ENCODE peak calls at places on chromosome 11, in seven cellular contexts. F is GM23248, L is GM23338, E is MM.1S, N is PC-3, O is HCT116, R is hepatocyte. K is an unnamed sample.

GRCh38 chr11:117984471-117984870 is 1.7 kb upstream of the IL10RA start:
- DNase-seq in F (no peak), N (no peak), L (no peak), E (no peak), R (no peak), O (no peak), K (no peak)

GRCh38 chr11:128503231-128503991 is 83.9 kb downstream of the ETS1 start:
- DNase-seq in L (no peak), R (peak; percentile 44), N (no peak), O (no peak), E (no peak), F (peak; percentile 96), K (no peak)

GRCh38 chr11:90845126-90845525 is 622.3 kb upstream of the CHORDC1 start:
- DNase-seq in N (peak; percentile 36), R (no peak), L (no peak), F (no peak), E (no peak), O (no peak), K (no peak)

GRCh38 chr11:75839851-75840250 is 24.8 kb downstream of the UVRAG start:
- DNase-seq in R (no peak), F (peak; percentile 44), O (no peak), E (no peak), N (no peak), L (no peak), K (no peak)

GRCh38 chr11:96318399-96318798 is 24.6 kb downstream of the MAML2 start:
- DNase-seq in N (no peak), L (no peak), O (no peak), F (no peak), E (no peak), R (no peak), K (no peak)

GRCh38 chr11:19191530-19192169 is 10.1 kb downstream of the CSRP3 start:
- DNase-seq in E (no peak), N (no peak), F (no peak), L (no peak), R (peak; percentile 10), O (no peak), K (no peak)

GRCh38 chr11:103920449-103920848 is 116.0 kb upstream of the DDI1 start:
- DNase-seq in E (no peak), F (peak; percentile 50), O (no peak), R (no peak), N (no peak), L (no peak), K (no peak)

GRCh38 chr11:64571050-64571409 is 20.0 kb upstream of the SLC22A12 start:
- DNase-seq in L (no peak), F (no peak), R (no peak), N (no peak), O (no peak), E (no peak), K (no peak)

GRCh38 chr11:7967826-7968225 is 2.6 kb upstream of the NLRP10 start:
- DNase-seq in N (no peak), F (peak; percentile 65), L (no peak), O (no peak), R (no peak), E (no peak), K (no peak)

GRCh38 chr11:128616158-128616557 is 28.8 kb upstream of the ETS1 start:
- DNase-seq in L (no peak), N (no peak), E (no peak), R (peak; percentile 28), O (no peak), F (no peak), K (no peak)

GRCh38 chr11:15852179-15852578 is 504.2 kb downstream of the SOX6 start:
- DNase-seq in R (no peak), N (peak; percentile 4), F (peak; percentile 18), O (peak; percentile 19), E (no peak), L (peak; percentile 53), K (no peak)

GRCh38 chr11:116680349-116681125 is 92.2 kb downstream of the BUD13 start:
- DNase-seq in E (no peak), R (no peak), L (no peak), F (no peak), N (no peak), O (no peak), K (no peak)

GRCh38 chr11:123479048-123479837 is 49.2 kb downstream of the GRAMD1B start:
- DNase-seq in R (no peak), E (peak; percentile 83), N (no peak), O (no peak), F (no peak), L (no peak), K (no peak)

GRCh38 chr11:44939673-44940072 is 11.0 kb downstream of the TP53I11 start:
- DNase-seq in N (no peak), O (no peak), R (no peak), F (peak; percentile 51), E (no peak), L (peak; percentile 80), K (no peak)

GRCh38 chr11:132960679-132961078 is 571.6 kb downstream of the OPCML start:
- DNase-seq in N (no peak), L (no peak), R (no peak), F (no peak), O (no peak), E (no peak), K (no peak)

GRCh38 chr11:76298255-76298654 is 82.7 kb downstream of the THAP12 start:
- DNase-seq in L (no peak), R (no peak), O (no peak), N (no peak), E (no peak), F (no peak), K (no peak)

GRCh38 chr11:9380773-9381172 is 3.7 kb upstream of the IPO7 start:
- DNase-seq in N (no peak), E (no peak), F (no peak), R (no peak), L (peak; percentile 21), O (no peak), K (no peak)

GRCh38 chr11:45687836-45688235 is 22.4 kb upstream of the CHST1 start:
- DNase-seq in F (no peak), L (no peak), N (no peak), R (no peak), O (no peak), E (no peak), K (no peak)

GRCh38 chr11:121634889-121635288 is 182.1 kb upstream of the SORL1-AS1 start:
- DNase-seq in O (no peak), E (no peak), N (peak; percentile 97), L (no peak), R (no peak), F (peak; percentile 92), K (no peak)

GRCh38 chr11:9060700-9061111 is 30.7 kb downstream of the SCUBE2 start:
- DNase-seq in R (no peak), F (no peak), E (peak; percentile 51), L (peak; percentile 83), N (peak; percentile 41), O (no peak), K (no peak)

GRCh38 chr11:130086627-130087026 is 16.9 kb downstream of the APLP2 start:
- DNase-seq in F (no peak), R (no peak), O (no peak), L (no peak), E (no peak), N (no peak), K (no peak)

DNA sequence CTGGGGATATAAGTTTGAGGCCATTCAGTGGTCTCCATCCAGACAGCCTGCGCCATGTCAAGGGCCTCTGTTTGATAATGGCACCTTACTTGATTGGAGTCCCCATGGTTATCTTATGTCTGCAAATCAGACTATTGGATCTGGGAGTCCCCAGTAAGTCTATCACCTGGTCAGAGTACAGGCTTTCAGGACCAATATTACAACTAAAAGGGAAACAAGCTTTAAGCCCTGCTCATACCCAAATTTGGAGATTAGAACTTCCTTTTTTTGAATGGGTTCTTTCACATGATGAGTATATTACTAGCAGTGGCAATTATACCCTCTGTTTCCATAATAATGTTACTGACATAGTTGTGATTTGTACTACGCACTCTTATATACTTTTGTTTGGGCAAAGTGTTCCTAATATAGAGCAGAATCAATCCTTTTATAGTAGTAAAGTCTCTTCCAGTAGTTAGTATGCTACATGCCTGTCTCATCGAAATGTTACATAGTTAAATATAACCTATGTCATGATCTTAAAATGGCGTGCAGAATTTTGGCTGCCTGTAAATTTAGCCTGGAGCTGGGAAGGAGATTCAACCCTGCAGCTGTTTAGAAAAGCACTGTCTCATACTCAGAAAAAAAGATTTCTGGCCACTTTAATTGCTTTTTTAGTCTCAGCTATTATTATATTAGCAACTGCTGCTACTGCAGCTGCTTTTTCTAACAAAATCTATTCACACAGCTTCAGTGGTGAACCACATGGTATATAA is 4.9 kb downstream of the MS4A15 start:
- DNase-seq in E (peak; percentile 48), N (no peak), R (no peak), L (no peak), F (no peak), O (no peak), K (no peak)
- TF ChIP-seq EZH2 in E (no peak), N (no peak), R (no peak), L (no peak), F (no peak), O (no peak), K (no peak)

DNA sequence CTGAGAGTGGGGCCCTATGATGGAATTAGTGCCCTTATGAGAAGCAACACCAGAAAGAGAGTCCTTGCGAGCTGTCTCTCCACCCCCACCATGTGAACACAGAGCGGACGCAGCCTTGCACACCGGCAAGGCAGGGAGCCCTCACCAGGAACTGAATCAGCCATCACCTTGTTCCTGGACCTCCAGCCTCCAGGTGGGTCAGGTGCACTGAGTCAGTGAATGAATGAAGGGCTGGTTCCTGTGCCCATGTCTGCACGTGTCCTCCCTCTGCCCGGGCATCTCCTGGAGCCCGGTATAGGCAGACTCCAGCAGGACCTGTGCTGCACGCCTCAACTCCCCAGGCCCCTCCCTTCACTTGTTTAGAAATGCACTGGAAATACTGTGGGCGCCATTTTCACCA is 54.9 kb downstream of the LINC01488 start:
- DNase-seq in N (no peak), L (no peak), O (no peak), R (no peak), F (no peak), E (no peak), K (no peak)
- H3K9me2 ChIP-seq in N (no peaks in the 10 kb centered on the region), L (no peaks in the 10 kb centered on the region), O (no peaks in the 10 kb centered on the region), R (no peaks in the 10 kb centered on the region), F (no peaks in the 10 kb centered on the region), E (no peaks in the 10 kb centered on the region), K (no peaks in the 10 kb centered on the region)

GRCh38 chr11:18050853-18051252 is 4.8 kb upstream of the TPH1 start:
- DNase-seq in O (no peak), N (no peak), F (no peak), L (no peak), R (no peak), E (no peak), K (no peak)

GRCh38 chr11:18046116-18046777 is at the start of gene TPH1:
- DNase-seq in L (peak; percentile 80), E (no peak), F (peak; percentile 38), N (no peak), R (peak; percentile 66), O (no peak), K (no peak)
- TF ChIP-seq EZH2 in L (peak; percentile 37), E (no peak), F (no peak), N (no peak), R (peak; percentile 73), O (no peak), K (no peak)

DNA sequence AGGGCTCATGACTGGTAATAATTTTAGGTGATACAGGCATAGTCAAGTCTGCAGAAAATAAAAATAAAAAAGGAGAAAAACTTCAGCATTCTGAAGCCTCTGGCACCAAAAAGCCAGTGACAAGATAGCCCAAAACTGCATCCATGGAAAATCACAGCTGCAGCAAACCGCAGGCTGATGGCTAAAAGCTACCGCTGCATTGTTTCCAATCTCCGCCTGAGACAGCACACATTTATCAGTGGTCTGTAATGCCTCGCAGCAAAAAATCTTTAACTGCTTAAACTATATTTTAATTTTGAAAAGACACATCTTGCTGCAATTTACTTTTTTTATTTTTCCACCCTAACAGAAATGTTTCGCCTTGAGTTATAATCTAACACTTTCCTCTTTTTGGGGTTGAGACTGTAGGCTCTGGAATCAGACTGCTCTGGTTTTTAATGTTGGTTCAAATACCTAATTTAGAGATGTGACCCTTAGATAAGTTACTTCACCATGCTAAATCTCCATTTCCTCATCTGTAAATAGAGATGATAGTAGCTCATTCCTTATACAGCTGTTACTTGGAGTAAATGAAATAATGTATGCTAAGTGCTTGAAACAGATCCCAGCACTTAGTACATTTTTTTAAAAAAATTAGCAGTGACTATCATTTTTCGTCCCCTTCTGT is 41.9 kb upstream of the FIBIN start:
- DNase-seq in L (peak; percentile 37), O (no peak), R (no peak), E (no peak), N (no peak), F (no peak), K (no peak)
- H3K9me2 ChIP-seq in L (no peaks in the 10 kb centered on the region), O (no peaks in the 10 kb centered on the region), R (no peaks in the 10 kb centered on the region), E (no peaks in the 10 kb centered on the region), N (no peaks in the 10 kb centered on the region), F (no peaks in the 10 kb centered on the region), K (no peaks in the 10 kb centered on the region)